ENCODE peak calls at places on chromosomes 4 and X, in nine cellular contexts. Z is HL-60; B is endothelial cell of umbilical vein; X is suprapubic skin; R is AG04450; M is sigmoid colon; F is CD4-positive, alpha-beta memory T cell; A is CD8-positive, alpha-beta memory T cell; Y is PC-3. W is an unnamed sample.

GRCh38 chr4:100268807-100269206 is 78.5 kb upstream of the DDIT4L start:
- DNase-seq in Z (no peak), B (no peak), X (no peak), R (no peak), M (no peak), F (no peak), A (no peak), Y (no peak), W (no peak)

GRCh38 chr4:44447563-44448504 is 775 bp downstream of the KCTD8 start:
- DNase-seq in Z (no peak), B (peak; percentile 21), X (peak; percentile 59), R (no peak), M (peak; percentile 64), F (no peak), A (no peak), Y (peak; percentile 4), W (peak; percentile 74)

GRCh38 chr4:154928640-154929257 is 147.7 kb downstream of the RBM46 start:
- DNase-seq in Z (no peak), B (peak; percentile 21), X (no peak), R (peak; percentile 13), M (no peak), F (no peak), A (no peak), Y (peak; percentile 58), W (no peak)

GRCh38 chr4:149555146-149555545 is 260.5 kb downstream of the IQCM start:
- DNase-seq in Z (no peak), B (no peak), X (no peak), R (no peak), M (no peak), F (no peak), A (no peak), Y (no peak), W (no peak)

GRCh38 chrX:46929439-46930018 is 17.3 kb downstream of the JADE3 start:
- DNase-seq in Z (no peak), B (peak; percentile 51), X (no peak), R (no peak), M (no peak), F (no peak), A (no peak), Y (peak; percentile 9), W (no peak)

GRCh38 chr4:39032218-39033085 is at the start of gene TMEM156:
- DNase-seq in Z (peak; percentile 81), B (peak; percentile 75), X (no peak), R (no peak), M (no peak), F (peak; percentile 81), A (no peak), Y (peak; percentile 83), W (no peak)

GRCh38 chr4:59126996-59127395 is 2016.8 kb upstream of the IGFBP7 start:
- DNase-seq in Z (no peak), B (no peak), X (no peak), R (no peak), M (no peak), F (no peak), A (no peak), Y (no peak), W (no peak)

GRCh38 chr4:71466775-71467174 is 128.0 kb downstream of the SLC4A4 start:
- DNase-seq in Z (no peak), B (no peak), X (no peak), R (no peak), M (no peak), F (no peak), A (no peak), Y (no peak), W (no peak)

GRCh38 chr4:134666640-134667039 is 465.1 kb upstream of the PABPC4L start:
- DNase-seq in Z (no peak), B (no peak), X (no peak), R (no peak), M (no peak), F (no peak), A (no peak), Y (no peak), W (no peak)

GRCh38 chrX:83510466-83511181 is 2.5 kb downstream of the POU3F4 start:
- DNase-seq in Z (no peak), B (no peak), X (no peak), R (no peak), M (no peak), F (no peak), A (no peak), Y (no peak), W (peak; percentile 41)

GRCh38 chr4:143438710-143439109 is 74.8 kb upstream of the SMARCA5 start:
- DNase-seq in Z (no peak), B (peak; percentile 39), X (no peak), R (no peak), M (no peak), F (no peak), A (no peak), Y (peak; percentile 11), W (no peak)

GRCh38 chrX:133495464-133496391 is 80.4 kb upstream of the GPC4 start:
- DNase-seq in Z (no peak), B (no peak), X (peak; percentile 68), R (no peak), M (peak; percentile 89), F (no peak), A (no peak), Y (no peak), W (no peak)

GRCh38 chr4:108592674-108592986 is 27.7 kb upstream of the RPL34 start:
- DNase-seq in Z (no peak), B (peak; percentile 24), X (no peak), R (no peak), M (no peak), F (no peak), A (no peak), Y (no peak), W (no peak)

GRCh38 chr4:184550476-184550875 is 76.1 kb upstream of the IRF2 start:
- DNase-seq in Z (no peak), B (no peak), X (no peak), R (no peak), M (no peak), F (no peak), A (no peak), Y (no peak), W (no peak)

GRCh38 chr4:169988252-169988651 is 37.9 kb downstream of the MFAP3L start:
- DNase-seq in Z (no peak), B (no peak), X (no peak), R (no peak), M (no peak), F (no peak), A (no peak), Y (no peak), W (no peak)

GRCh38 chrX:13223868-13224555 is 95.8 kb downstream of the ATXN3L start:
- DNase-seq in Z (no peak), B (peak; percentile 91), X (no peak), R (peak; percentile 55), M (no peak), F (peak; percentile 2), A (no peak), Y (peak; percentile 94), W (no peak)

GRCh38 chrX:54540289-54540688 is 10.3 kb downstream of the GNL3L start:
- DNase-seq in Z (no peak), B (peak; percentile 10), X (no peak), R (peak; percentile 20), M (no peak), F (no peak), A (no peak), Y (no peak), W (no peak)

GRCh38 chrX:30570505-30570904 is 7.1 kb downstream of the TASL start:
- DNase-seq in Z (no peak), B (peak; percentile 5), X (no peak), R (no peak), M (no peak), F (peak; percentile 24), A (no peak), Y (peak; percentile 58), W (no peak)

GRCh38 chr4:24042094-24042493 is 152.2 kb upstream of the PPARGC1A start:
- DNase-seq in Z (no peak), B (no peak), X (no peak), R (peak; percentile 86), M (no peak), F (no peak), A (no peak), Y (no peak), W (no peak)

GRCh38 chrX:56800801-56801200 is 71.8 kb downstream of the NBDY start:
- DNase-seq in Z (no peak), B (no peak), X (peak; percentile 17), R (no peak), M (no peak), F (peak; percentile 71), A (no peak), Y (no peak), W (no peak)
- H3K27ac ChIP-seq in Z (no peak overlapping the region), B (no peak overlapping the region), X (no peak overlapping the region), R (no peak overlapping the region), M (no peak overlapping the region), F (peak overlapping the region; percentile 52), A (no peak overlapping the region), Y (no peak overlapping the region), W (no peak overlapping the region)

DNA sequence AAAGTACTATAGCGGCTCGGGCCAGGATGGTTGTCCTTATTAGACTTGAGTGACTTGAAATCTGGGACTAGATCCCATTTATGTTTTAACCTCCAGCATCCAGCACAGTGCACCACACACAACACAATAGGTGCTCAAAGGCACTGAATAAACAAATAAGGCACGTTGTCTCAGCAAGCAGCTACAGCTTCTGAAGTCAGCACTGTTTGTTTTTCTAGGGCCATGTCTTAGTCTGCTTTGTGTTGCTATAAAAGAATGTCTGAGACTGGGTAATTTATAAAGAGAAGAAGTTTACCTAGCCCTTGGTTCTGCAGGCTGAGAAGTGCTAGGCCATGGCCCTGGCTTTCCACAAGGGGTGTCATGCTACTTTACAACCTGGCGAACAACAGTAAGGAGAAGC is 102.1 kb upstream of the LNX1 start:
- DNase-seq in Z (no peak), B (no peak), X (no peak), R (no peak), M (no peak), F (no peak), A (no peak), Y (no peak), W (no peak)
- H3K4me3 ChIP-seq in Z (no peak overlapping the region), B (no peak overlapping the region), X (no peak overlapping the region), R (no peak overlapping the region), M (no peak overlapping the region), F (no peak overlapping the region), A (no peak overlapping the region), Y (no peak overlapping the region), W (no peak overlapping the region)

DNA sequence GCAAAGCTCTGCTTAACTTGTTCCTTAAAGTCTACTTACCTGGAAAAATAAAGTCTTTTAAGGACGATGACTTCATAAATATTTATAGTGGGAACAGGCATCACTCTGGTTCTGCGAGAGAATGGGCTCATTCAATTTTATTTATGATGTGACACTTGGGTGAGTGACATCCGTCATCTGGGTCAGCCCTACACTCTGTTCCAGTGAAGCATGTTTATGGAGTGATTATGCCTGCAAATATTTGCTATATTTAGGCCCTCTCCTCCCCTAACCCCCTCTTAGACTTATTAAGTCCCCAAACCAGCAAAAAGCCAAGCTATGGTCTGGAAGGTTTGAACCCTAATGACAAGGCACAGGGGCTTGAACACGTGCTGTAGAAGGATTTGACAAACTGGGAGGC is 55.8 kb downstream of the C4orf51 start:
- DNase-seq in Z (no peak), B (no peak), X (no peak), R (no peak), M (no peak), F (no peak), A (no peak), Y (peak; percentile 42), W (no peak)
- H3K27ac ChIP-seq in Z (no peak overlapping the region), B (peak overlapping the region; percentile 94), X (peak overlapping the region; percentile 97), R (peak overlapping the region; percentile 100), M (peak overlapping the region; percentile 96), F (no peak overlapping the region), A (no peak overlapping the region), Y (peak overlapping the region; percentile 94), W (no peak overlapping the region)

DNA sequence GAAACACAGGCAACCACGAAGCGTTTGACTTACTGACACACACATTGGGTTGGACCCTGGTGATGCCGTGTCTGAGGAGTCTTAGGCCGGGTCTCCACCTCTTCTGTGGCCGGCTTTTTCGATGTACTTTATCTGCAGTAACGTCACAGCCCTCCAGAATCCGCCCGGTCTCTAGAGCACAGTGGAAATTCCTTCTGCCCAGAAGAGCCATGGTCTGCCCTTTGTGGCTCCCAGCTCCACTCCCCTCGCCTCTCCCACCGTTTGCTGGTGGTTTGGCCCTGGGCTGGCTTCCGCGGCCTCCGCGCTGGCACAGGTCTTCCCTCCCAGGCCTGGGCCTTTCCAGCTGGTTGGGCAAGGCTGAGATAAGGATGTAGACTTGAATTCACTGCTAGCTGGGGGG is 4.3 kb downstream of the MAEA start:
- DNase-seq in Z (no peak), B (no peak), X (no peak), R (no peak), M (peak; percentile 41), F (no peak), A (no peak), Y (no peak), W (peak; percentile 53)
- H3K4me3 ChIP-seq in Z (no peak overlapping the region), B (no peak overlapping the region), X (no peak overlapping the region), R (no peak overlapping the region), M (no peak overlapping the region), F (no peak overlapping the region), A (no peak overlapping the region), Y (no peak overlapping the region), W (no peak overlapping the region)

W was measured in kidney.